ENCODE peak calls at places on chromosomes 1 and 21, in five cellular contexts. A is ACHN, L is BJ, O is NCI-H2171 treated with DMSO at 0.1 percent for 48 hours, I is EL. D is an unnamed sample.
A peak's percentile ranks its signal among the peaks of the same experiment; 100 is the strongest.

GRCh38 chr1:244104309-244105060 is 53.4 kb downstream of the ZBTB18 start:
- DNase-seq in L (peak; percentile 64), A (peak; percentile 98), O (no peak), I (peak; percentile 97), D (peak; percentile 86)

GRCh38 chr21:36188081-36188681 is 31.6 kb downstream of the DOP1B start:
- DNase-seq in O (no peak), A (no peak), I (no peak), L (no peak), D (no peak)

GRCh38 chr1:93437976-93438605 is 9.8 kb upstream of the FNBP1L start:
- DNase-seq in I (peak; percentile 58), L (peak; percentile 17), A (peak; percentile 59), O (peak; percentile 42), D (no peak)

GRCh38 chr1:2446394-2446793 is 29.7 kb upstream of the PLCH2 start:
- DNase-seq in A (no peak), I (no peak), L (no peak), O (no peak), D (no peak)

GRCh38 chr1:167518331-167518700 is at the start of gene CD247:
- DNase-seq in O (no peak), I (no peak), A (no peak), L (no peak), D (no peak)

GRCh38 chr1:7752512-7753417 is 18.3 kb upstream of the VAMP3 start:
- DNase-seq in I (peak; percentile 67), O (peak; percentile 66), A (peak; percentile 59), L (peak; percentile 15), D (no peak)

GRCh38 chr1:17404034-17404671 is 32.2 kb downstream of the PADI6 start:
- DNase-seq in L (no peak), O (no peak), A (no peak), I (no peak), D (no peak)

GRCh38 chr1:201714542-201715276 is 114.2 kb upstream of the IPO9 start:
- DNase-seq in L (peak; percentile 98), A (peak; percentile 99), I (peak; percentile 100), O (no peak), D (peak; percentile 97)

GRCh38 chr1:175188936-175189335 is 3.6 kb downstream of the KIAA0040 start:
- DNase-seq in L (no peak), I (no peak), A (no peak), O (no peak), D (no peak)

GRCh38 chr21:40846566-40847411 is at the start of gene DSCAM:
- DNase-seq in I (no peak), O (peak; percentile 62), L (no peak), A (no peak), D (no peak)

GRCh38 chr1:59897165-59897564 is 29.4 kb downstream of the CYP2J2 start:
- DNase-seq in O (no peak), A (no peak), I (no peak), L (no peak), D (no peak)

GRCh38 chr1:86704456-86704971 is at the start of gene SH3GLB1:
- DNase-seq in L (peak; percentile 26), O (peak; percentile 92), A (peak; percentile 86), I (peak; percentile 91), D (no peak)

GRCh38 chr1:220224033-220224432 is 48.2 kb downstream of the RAB3GAP2 start:
- DNase-seq in A (no peak), O (no peak), L (no peak), I (no peak), D (no peak)

GRCh38 chr1:1891349-1892078 is 627 bp upstream of the GNB1 start:
- DNase-seq in O (peak; percentile 66), I (peak; percentile 76), L (no peak), A (peak; percentile 65), D (no peak)

GRCh38 chr1:51750218-51750617 is 128.3 kb downstream of the NRDC start:
- DNase-seq in I (peak; percentile 33), L (no peak), A (no peak), O (no peak), D (no peak)

D was measured in epithelial cell of proximal tubule.